ENCODE peak calls at places on chromosomes 1 and 21, in four cellular contexts. H is WTC11, Q is HepG2, P is K562. J is an unnamed sample.

GRCh38 chr1:184422490-184423233 is 35.8 kb downstream of the C1orf21 start:
- DNase-seq in H (no peak), Q (no peak), P (no peak), J (no peak)

GRCh38 chr1:209743145-209743482 is 12.7 kb upstream of the TRAF3IP3 start:
- DNase-seq in H (no peak), P (no peak), Q (no peak), J (no peak)

GRCh38 chr21:40839551-40839950 is 7.4 kb downstream of the DSCAM start:
- DNase-seq in Q (no peak), H (no peak), P (no peak), J (no peak)

GRCh38 chr1:98211271-98211840 is 290.5 kb upstream of the DPYD start:
- DNase-seq in Q (no peak), H (no peak), P (no peak), J (no peak)

GRCh38 chr1:193216920-193217319 is 30.5 kb upstream of the B3GALT2 start:
- DNase-seq in Q (no peak), H (peak), P (no peak), J (peak)

GRCh38 chr1:74908797-74909196 is 175.8 kb downstream of the TYW3 start:
- DNase-seq in H (no peak), Q (no peak), P (no peak), J (no peak)

GRCh38 chr1:211920141-211920572 is 89.6 kb upstream of the LPGAT1 start:
- DNase-seq in Q (no peak), H (no peak), P (no peak), J (no peak)

GRCh38 chr1:246390855-246391254 is 116.2 kb downstream of the SMYD3 start:
- DNase-seq in H (no peak), P (no peak), Q (no peak), J (no peak)

GRCh38 chr1:226619031-226619430 is 70.5 kb downstream of the STUM start:
- DNase-seq in Q (no peak), P (no peak), H (no peak), J (no peak)

GRCh38 chr1:59015708-59016107 is 231.9 kb upstream of the JUN start:
- DNase-seq in H (no peak), Q (no peak), P (no peak), J (no peak)

GRCh38 chr21:31879251-31879650 is 6.4 kb downstream of the HUNK start:
- DNase-seq in P (no peak), Q (no peak), H (no peak), J (no peak)

GRCh38 chr1:217274927-217275616 is 355.8 kb downstream of the GPATCH2 start:
- DNase-seq in Q (no peak), H (no peak), P (no peak), J (no peak)

GRCh38 chr1:115069186-115069585 is 20.1 kb downstream of the TSPAN2 start:
- DNase-seq in Q (no peak), H (no peak), P (no peak), J (no peak)

GRCh38 chr1:94382163-94382562 is 36.0 kb upstream of the ABCD3 start:
- DNase-seq in H (no peak), Q (no peak), P (no peak), J (no peak)

GRCh38 chr21:44427241-44428120 is 27.8 kb upstream of the LRRC3 start:
- DNase-seq in H (no peak), Q (no peak), P (no peak), J (no peak)

GRCh38 chr21:17527711-17528110 is 14.9 kb downstream of the CXADR start:
- DNase-seq in H (no peak), P (no peak), Q (no peak), J (no peak)

GRCh38 chr1:153549741-153550397 is 811 bp upstream of the S100A3 start:
- DNase-seq in Q (no peak), P (no peak), H (no peak), J (no peak)

DNA sequence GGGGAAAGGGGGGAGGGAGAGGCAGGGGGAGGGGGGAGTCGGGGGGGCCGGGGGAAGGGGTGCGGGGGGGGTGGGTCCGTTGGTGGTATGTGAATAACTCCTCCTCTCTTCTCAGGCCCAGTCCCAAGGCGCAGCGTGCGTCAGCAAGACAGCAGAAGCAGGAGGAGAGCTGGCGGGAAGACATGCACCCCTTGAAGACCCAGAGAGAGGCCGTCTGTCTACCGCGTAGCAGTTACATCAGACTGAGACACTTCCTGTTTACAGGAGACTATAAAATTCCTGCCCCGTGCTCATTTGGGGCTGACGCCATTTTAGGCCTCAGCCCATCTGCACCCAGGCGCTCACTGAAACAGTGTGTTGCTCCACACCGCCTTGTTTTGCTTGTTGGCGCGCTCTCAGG is 55.3 kb downstream of the SETD4 start:
- DNase-seq in P (no peak), H (no peak), Q (no peak), J (no peak)
- TF ChIP-seq NR2C2 in P (no peak), H (no peak), Q (no peak), J (no peak)

GRCh38 chr1:168136709-168137514 is at the start of gene GPR161:
- DNase-seq in P (peak), Q (no peak), H (peak), J (no peak)
- TF ChIP-seq NR2C2 in P (no peak), Q (no peak), H (no peak), J (no peak)

GRCh38 chr1:186188004-186188539 is 187.0 kb downstream of the TPR start:
- DNase-seq in Q (no peak), P (no peak), H (no peak), J (no peak)
- TF ChIP-seq NR2C2 in Q (no peak), P (no peak), H (no peak), J (no peak)

DNA sequence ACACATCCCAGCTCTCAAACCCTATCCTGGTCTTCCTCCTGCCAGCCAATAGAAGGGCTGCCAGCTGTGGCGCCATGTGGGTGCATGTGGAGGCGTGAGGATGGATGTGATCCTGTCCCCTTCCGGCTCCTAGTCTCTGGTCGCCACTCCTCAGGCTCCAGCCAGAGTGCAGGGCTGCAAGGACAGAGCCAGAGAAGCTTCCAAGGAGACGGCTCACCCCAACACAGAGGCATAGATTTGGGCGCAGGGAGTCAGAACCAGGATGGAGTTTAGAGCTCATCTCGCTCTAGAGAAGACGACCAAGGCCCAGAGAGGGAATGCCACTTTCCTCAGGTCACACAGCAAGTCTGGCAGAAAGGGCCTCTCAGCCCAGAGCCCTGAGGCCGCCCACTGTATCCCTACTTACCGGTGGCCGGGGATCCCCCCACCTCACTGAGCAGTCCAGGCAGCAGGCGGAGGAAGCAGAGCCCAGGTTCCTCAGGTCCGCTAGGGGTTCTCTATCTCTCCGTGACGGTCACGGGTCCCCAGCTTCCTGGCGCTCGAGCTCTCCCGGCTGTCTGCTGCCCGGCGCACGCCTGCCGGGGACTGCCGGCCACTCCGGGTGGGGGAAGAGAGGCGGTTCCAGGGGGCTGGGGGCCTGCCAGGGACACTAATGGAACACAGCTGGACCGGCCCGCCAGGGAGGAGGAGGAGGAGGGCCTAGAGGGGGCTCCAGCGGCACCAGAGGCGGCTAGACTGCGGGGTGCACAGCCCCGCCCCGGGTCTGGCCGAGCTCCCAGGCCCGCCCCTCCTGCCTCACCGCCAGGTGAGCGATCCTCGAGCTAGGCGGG is at the start of gene COL16A1:
- DNase-seq in Q (no peak), P (peak), H (peak), J (no peak)
- TF ChIP-seq NR2C2 in Q (no peak), P (no peak), H (no peak), J (no peak)

GRCh38 chr1:168488153-168488552 is 55.6 kb downstream of the XCL2 start:
- DNase-seq in Q (no peak), H (no peak), P (no peak), J (no peak)
- TF ChIP-seq NR2C2 in Q (no peak), H (no peak), P (no peak), J (no peak)

GRCh38 chr1:6358757-6359567 is 34.6 kb downstream of the ACOT7 start:
- DNase-seq in Q (no peak), H (no peak), P (no peak), J (no peak)

GRCh38 chr1:6357243-6357929 is 36.2 kb downstream of the ACOT7 start:
- DNase-seq in Q (no peak), P (no peak), H (peak), J (no peak)

GRCh38 chr1:6359568-6360496 is 33.7 kb downstream of the ACOT7 start:
- DNase-seq in H (peak), P (peak), Q (peak), J (peak)

GRCh38 chr1:6360517-6360916 is 33.0 kb downstream of the ACOT7 start:
- DNase-seq in H (no peak), Q (no peak), P (no peak), J (no peak)

DNA sequence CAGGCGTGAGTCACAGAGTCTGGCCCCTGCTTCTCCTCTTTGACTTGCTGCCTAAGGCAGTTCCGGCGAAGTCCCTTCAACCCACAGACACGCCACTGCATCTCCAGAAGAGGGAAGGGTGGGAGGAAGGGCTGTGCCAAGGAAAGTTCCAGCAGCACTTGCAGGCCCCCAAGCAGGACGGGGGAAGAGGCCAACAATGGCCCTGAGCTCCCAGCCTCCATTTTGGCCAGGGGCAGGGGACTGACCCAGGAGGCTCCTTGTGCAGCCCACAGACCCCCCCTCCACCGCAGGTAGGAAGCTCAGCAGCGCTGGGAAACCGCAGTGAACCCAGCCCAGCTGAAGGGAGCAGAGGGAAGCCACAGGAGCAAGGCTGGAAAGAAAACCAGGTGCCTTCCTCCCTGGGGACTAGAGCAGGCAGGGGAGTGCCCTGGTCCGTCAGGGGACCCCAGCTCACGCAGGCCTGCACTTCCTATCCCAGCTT is 35.4 kb downstream of the ACOT7 start:
- DNase-seq in H (no peak), P (no peak), Q (no peak), J (no peak)
- TF ChIP-seq NR2C2 in H (no peak), P (no peak), Q (no peak), J (no peak)

GRCh38 chr1:231176421-231176820 is 14.6 kb downstream of the TRIM67 start:
- DNase-seq in P (no peak), Q (no peak), H (no peak), J (no peak)

GRCh38 chr1:231172411-231172810 is 10.6 kb downstream of the TRIM67 start:
- DNase-seq in P (no peak), H (no peak), Q (no peak), J (no peak)

GRCh38 chr1:231166398-231166797 is 4.5 kb downstream of the TRIM67 start:
- DNase-seq in P (no peak), Q (no peak), H (no peak), J (no peak)

GRCh38 chr1:231170875-231171274 is 9.0 kb downstream of the TRIM67 start:
- DNase-seq in Q (peak), P (no peak), H (no peak), J (no peak)

GRCh38 chr1:231171623-231172197 is 9.9 kb downstream of the TRIM67 start:
- DNase-seq in H (no peak), Q (no peak), P (no peak), J (no peak)
- TF ChIP-seq NR2C2 in H (no peak), Q (no peak), P (no peak), J (no peak)

DNA sequence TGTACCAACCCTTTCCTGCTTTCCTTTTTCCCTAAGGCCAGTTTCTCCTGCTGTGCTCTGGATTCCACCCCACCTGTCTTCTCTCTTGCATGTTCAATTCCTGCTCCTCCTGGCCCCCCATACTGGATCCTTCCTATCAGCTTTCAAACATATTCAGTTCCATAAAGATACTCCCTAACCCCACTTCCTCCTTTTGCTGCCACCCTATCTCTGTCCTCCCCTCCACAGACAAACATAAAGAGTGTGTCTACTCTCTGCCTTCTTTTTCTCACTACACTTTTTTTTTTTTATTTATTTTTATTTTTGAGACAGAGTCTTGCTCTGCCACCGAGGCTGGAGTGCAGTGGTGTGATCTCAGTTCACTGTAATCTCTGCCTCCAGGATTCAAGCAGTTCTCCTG is 16.9 kb upstream of the RPF1 start:
- DNase-seq in H (no peak), P (no peak), Q (no peak), J (no peak)
- TF ChIP-seq NR2C2 in H (no peak), P (no peak), Q (no peak), J (no peak)